ENCODE peak calls at places on chromosomes 2 and 18, in six cellular contexts. U is uterus, H is neural progenitor cell, V is stomach, B is right lobe of liver, W is psoas muscle. M is an unnamed sample. For H3K4me1 and H3K36me3, the result is how much of the 10 kb centered on the place peaks cover.

GRCh38 chr2:109703076-109703475 is 88.9 kb downstream of the SOWAHC start:
- DNase-seq in H (no peak), B (no peak), W (no peak), U (no peak), V (no peak), M (no peak)

GRCh38 chr2:121529439-121530209 is 1.1 kb upstream of the RNU4ATAC start:
- DNase-seq in W (no peak), U (peak), V (peak), H (peak), B (peak), M (no peak)

GRCh38 chr2:24870891-24871705 is 48.9 kb downstream of the ADCY3 start:
- DNase-seq in H (peak), V (no peak), U (no peak), W (no peak), B (no peak), M (no peak)

GRCh38 chr2:42202299-42203008 is 33.3 kb downstream of the EML4 start:
- DNase-seq in W (no peak), V (no peak), B (no peak), H (no peak), U (no peak), M (no peak)

GRCh38 chr2:108288534-108289106 is at the start of gene SULT1C2:
- DNase-seq in B (no peak), U (no peak), W (no peak), V (peak), H (peak), M (no peak)

GRCh38 chr2:237354930-237355329 is 59.0 kb downstream of the COL6A3 start:
- DNase-seq in H (no peak), U (no peak), V (no peak), B (no peak), W (no peak), M (no peak)

GRCh38 chr2:9950521-9951271 is 797 bp upstream of the GRHL1 start:
- DNase-seq in V (peak), B (peak), U (peak), W (peak), H (peak), M (no peak)

GRCh38 chr2:10220516-10221391 is 82.0 kb upstream of the HPCAL1 start:
- DNase-seq in U (no peak), B (no peak), V (no peak), H (no peak), W (no peak), M (no peak)

GRCh38 chr2:12967804-12968203 is 251.1 kb downstream of the TRIB2 start:
- DNase-seq in W (no peak), H (no peak), U (no peak), B (no peak), V (no peak), M (no peak)

GRCh38 chr2:28009732-28010131 is 119.2 kb downstream of the BABAM2 start:
- DNase-seq in W (no peak), B (no peak), U (no peak), H (no peak), V (no peak), M (no peak)

GRCh38 chr2:46800218-46800617 is 115.4 kb downstream of the MCFD2 start:
- DNase-seq in H (no peak), U (no peak), V (no peak), B (no peak), W (no peak), M (no peak)

GRCh38 chr2:113160962-113161361 is 12.8 kb upstream of the PSD4 start:
- DNase-seq in V (no peak), U (no peak), W (no peak), H (no peak), B (no peak), M (peak)

GRCh38 chr18:629303-630150 is 27.9 kb upstream of the TYMS start:
- DNase-seq in V (no peak), W (no peak), U (no peak), B (no peak), H (no peak), M (no peak)

GRCh38 chr2:151159109-151159690 is 102.5 kb downstream of the RBM43 start:
- DNase-seq in H (peak), B (no peak), V (no peak), W (no peak), U (no peak), M (no peak)

GRCh38 chr18:6543330-6543908 is 128.7 kb upstream of the L3MBTL4 start:
- DNase-seq in V (no peak), U (no peak), B (no peak), H (peak), W (no peak), M (no peak)

GRCh38 chr2:238467772-238468171 is 41.0 kb downstream of the ASB1 start:
- DNase-seq in V (no peak), W (no peak), H (no peak), U (no peak), B (no peak), M (no peak)

GRCh38 chr2:45867349-45867748 is 215.9 kb downstream of the PRKCE start:
- DNase-seq in W (no peak), B (no peak), H (no peak), U (no peak), V (no peak), M (no peak)

GRCh38 chr2:46985512-46985911 is 69.9 kb upstream of the MCFD2 start:
- DNase-seq in V (no peak), W (peak), H (no peak), U (no peak), B (no peak), M (no peak)

GRCh38 chr2:219309278-219309677 is at the start of gene PTPRN:
- DNase-seq in H (peak), V (no peak), U (no peak), W (no peak), B (no peak), M (no peak)

GRCh38 chr2:100240386-100240785 is 81.9 kb downstream of the LONRF2 start:
- DNase-seq in H (no peak), V (no peak), B (no peak), W (no peak), U (no peak), M (no peak)

GRCh38 chr2:217717541-217717940 is 285.3 kb downstream of the TNS1 start:
- DNase-seq in V (no peak), H (no peak), B (peak), W (no peak), U (no peak), M (no peak)

GRCh38 chr2:8583400-8584173 is 98.3 kb upstream of the ID2 start:
- DNase-seq in V (peak), H (peak), U (peak), B (peak), W (peak), M (peak)

GRCh38 chr2:111896007-111896406 is 2.4 kb upstream of the MERTK start:
- DNase-seq in U (no peak), B (no peak), H (no peak), V (no peak), W (no peak), M (no peak)

GRCh38 chr2:9168851-9169250 is 37.8 kb upstream of the ASAP2 start:
- DNase-seq in H (no peak), U (no peak), W (no peak), B (no peak), V (no peak), M (no peak)

GRCh38 chr2:88057437-88057844 is 1.9 kb upstream of the KRCC1 start:
- DNase-seq in V (no peak), H (no peak), W (no peak), U (no peak), B (no peak), M (no peak)

GRCh38 chr2:180222642-180223041 is 215.5 kb upstream of the CWC22 start:
- DNase-seq in H (no peak), U (no peak), B (no peak), W (no peak), V (no peak), M (no peak)

GRCh38 chr18:8951491-8951890 is 151.0 kb upstream of the NDUFV2 start:
- DNase-seq in H (no peak), U (no peak), W (no peak), B (no peak), V (no peak), M (no peak)

GRCh38 chr18:79446931-79447330 is 51.2 kb downstream of the NFATC1 start:
- DNase-seq in H (no peak), W (no peak), B (no peak), U (no peak), V (no peak), M (no peak)

GRCh38 chr2:40511661-40512213 is 59.8 kb upstream of the SLC8A1 start:
- DNase-seq in H (no peak), W (peak), U (peak), B (peak), V (no peak), M (no peak)

GRCh38 chr2:231680284-231680991 is 27.9 kb upstream of the PTMA start:
- DNase-seq in V (peak), B (peak), W (peak), U (no peak), H (peak), M (no peak)

GRCh38 chr2:12046641-12047040 is 300.2 kb downstream of the LPIN1 start:
- DNase-seq in U (no peak), H (no peak), B (no peak), W (no peak), V (no peak), M (no peak)

GRCh38 chr2:72112981-72113846 is 34.4 kb downstream of the CYP26B1 start:
- DNase-seq in U (no peak), W (no peak), V (no peak), H (no peak), B (no peak), M (peak)

GRCh38 chr2:219294356-219295351 is 14.5 kb downstream of the PTPRN start:
- DNase-seq in H (peak), V (peak), W (peak), B (peak), U (peak), M (peak)

GRCh38 chr2:9416962-9417316 is 6.4 kb downstream of the ITGB1BP1 start:
- DNase-seq in V (no peak), U (no peak), W (no peak), B (no peak), H (no peak), M (no peak)

GRCh38 chr2:25851740-25852503 is 26.4 kb downstream of the ASXL2 start:
- DNase-seq in W (no peak), U (no peak), V (no peak), B (peak), H (peak), M (no peak)

GRCh38 chr2:189629553-189630453 is 31.5 kb upstream of the ASNSD1 start:
- DNase-seq in H (no peak), V (no peak), U (no peak), B (no peak), W (no peak), M (no peak)

GRCh38 chr2:6880200-6880733 is 2.7 kb downstream of the RSAD2 start:
- DNase-seq in H (no peak), W (no peak), U (no peak), V (no peak), B (no peak), M (no peak)

GRCh38 chr2:216537366-216537765 is 38.7 kb downstream of the RPL37A start:
- DNase-seq in V (no peak), H (no peak), U (no peak), W (no peak), B (no peak), M (no peak)
- H3K4me1 ChIP-seq in V (half or more), H (under half), U (under half), W (under half), B (under half), M (under half)

GRCh38 chr2:3403587-3404334 is 24.3 kb downstream of the TRAPPC12 start:
- DNase-seq in V (no peak), H (no peak), B (no peak), U (no peak), W (no peak), M (no peak)

GRCh38 chr2:3406501-3406900 is 27.0 kb downstream of the TRAPPC12 start:
- DNase-seq in H (no peak), V (no peak), U (no peak), B (no peak), W (no peak), M (no peak)

GRCh38 chr2:3405308-3405707 is 25.8 kb downstream of the TRAPPC12 start:
- DNase-seq in B (no peak), W (no peak), U (no peak), V (no peak), H (no peak), M (no peak)

GRCh38 chr2:3405876-3406275 is 26.4 kb downstream of the TRAPPC12 start:
- DNase-seq in H (no peak), U (no peak), B (no peak), V (no peak), W (no peak), M (no peak)

GRCh38 chr2:3404495-3404894 is 25.0 kb downstream of the TRAPPC12 start:
- DNase-seq in B (no peak), W (no peak), V (no peak), H (no peak), U (no peak), M (no peak)
- H3K36me3 ChIP-seq in B (under half), W (under half), V (half or more), H (under half), U (under half), M (under half)

DNA sequence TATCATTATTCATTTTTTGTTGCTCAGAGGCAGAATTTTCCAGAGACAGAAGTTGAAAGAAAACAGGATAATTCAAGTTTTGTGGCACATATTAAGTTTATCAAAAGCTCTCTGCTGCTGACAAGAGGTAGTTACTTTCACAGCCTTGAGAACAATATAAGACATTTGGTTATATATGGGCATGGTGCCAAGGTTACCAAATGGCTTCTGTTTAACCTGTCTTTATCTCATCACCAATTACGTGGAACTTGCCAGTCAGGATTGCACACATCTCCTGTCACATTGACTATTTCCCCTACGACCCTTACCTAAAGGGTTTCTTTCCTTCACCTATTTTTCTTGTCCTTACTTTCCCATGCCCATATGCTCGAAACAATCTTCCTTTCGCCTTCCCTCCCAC is 35.9 kb downstream of the KLF7 start:
- DNase-seq in V (no peak), U (no peak), B (no peak), H (no peak), W (no peak), M (no peak)
- H3K4me1 ChIP-seq in V (half or more), U (under half), B (under half), H (under half), W (under half), M (under half)

GRCh38 chr2:61380120-61380881 is 90.6 kb downstream of the USP34 start:
- DNase-seq in U (no peak), B (no peak), H (no peak), W (no peak), V (no peak), M (no peak)
- H3K36me3 ChIP-seq in U (under half), B (under half), H (under half), W (under half), V (half or more), M (under half)

DNA sequence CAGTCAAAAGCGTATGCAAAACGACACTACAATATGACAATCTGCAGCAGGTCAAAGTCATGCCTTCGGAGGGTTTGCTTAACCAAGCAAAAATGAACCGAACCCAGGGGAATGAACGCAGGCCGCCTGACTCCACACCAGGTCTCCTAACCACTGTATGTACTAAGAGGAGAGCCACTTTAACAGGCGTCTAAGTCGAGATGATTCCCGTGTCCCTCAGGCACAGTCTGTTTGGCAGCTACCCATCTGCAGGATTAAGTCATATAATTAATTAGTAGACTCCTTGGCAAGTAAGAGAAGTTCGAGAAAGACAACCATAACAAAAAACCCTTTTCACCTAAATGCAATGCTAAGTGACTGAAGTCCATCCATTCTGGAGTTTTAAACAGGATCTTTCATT is 15.2 kb downstream of the CYB5A start:
- DNase-seq in W (no peak), U (no peak), H (no peak), V (no peak), B (no peak), M (no peak)
- H3K4me1 ChIP-seq in W (under half), U (under half), H (under half), V (half or more), B (under half), M (under half)

GRCh38 chr2:35548171-35548570 is 807.4 kb upstream of the CRIM1 start:
- DNase-seq in V (no peak), H (no peak), B (no peak), U (no peak), W (no peak), M (no peak)
- H3K36me3 ChIP-seq in V (under half), H (under half), B (under half), U (under half), W (under half), M (under half)

GRCh38 chr2:221524158-221524557 is 47.9 kb downstream of the EPHA4 start:
- DNase-seq in W (no peak), V (no peak), U (no peak), H (no peak), B (no peak), M (no peak)
- H3K4me1 ChIP-seq in W (under half), V (under half), U (under half), H (under half), B (under half), M (half or more)